ENCODE peak calls at places on chromosomes 5 and 9, in four cellular contexts. F is upper lobe of right lung, S is astrocyte of the spinal cord, Y is psoas muscle. G is an unnamed sample.

GRCh38 chr5:121681200-121681855 is 170.4 kb upstream of the FTMT start:
- DNase-seq in F (no peak), S (no peak), Y (no peak), G (no peak)

GRCh38 chr5:150508021-150508640 is at the start of gene NDST1:
- DNase-seq in F (peak; percentile 77), S (no peak), Y (no peak), G (no peak)

GRCh38 chr5:151123897-151124751 is 33.5 kb downstream of the ANXA6 start:
- DNase-seq in F (no peak), S (peak; percentile 32), Y (peak; percentile 72), G (peak; percentile 84)

GRCh38 chr5:137262818-137263217 is 236.3 kb downstream of the SPOCK1 start:
- DNase-seq in F (no peak), S (no peak), Y (no peak), G (no peak)

GRCh38 chr9:137953683-137954438 is 76.3 kb downstream of the CACNA1B start:
- DNase-seq in F (no peak), S (no peak), Y (no peak), G (peak; percentile 9)

GRCh38 chr5:160742446-160742845 is 109.6 kb downstream of the ATP10B start:
- DNase-seq in F (no peak), S (no peak), Y (no peak), G (no peak)

GRCh38 chr5:72007336-72008111 is 99.8 kb upstream of the MAP1B start:
- DNase-seq in F (no peak), S (no peak), Y (no peak), G (no peak)

GRCh38 chr5:52693279-52693678 is 94.4 kb upstream of the ITGA1 start:
- DNase-seq in F (no peak), S (peak; percentile 31), Y (peak; percentile 16), G (peak; percentile 11)

GRCh38 chr5:14293279-14293678 is 150.1 kb downstream of the TRIO start:
- DNase-seq in F (no peak), S (no peak), Y (no peak), G (no peak)

GRCh38 chr9:6842584-6842947 is 84.8 kb downstream of the KDM4C start:
- DNase-seq in F (no peak), S (peak; percentile 45), Y (no peak), G (no peak)

GRCh38 chr9:1009101-1009707 is 32.7 kb downstream of the DMRT3 start:
- DNase-seq in F (peak; percentile 90), S (peak; percentile 73), Y (peak; percentile 78), G (peak; percentile 70)

GRCh38 chr9:37538099-37538498 is 38.1 kb downstream of the FBXO10 start:
- DNase-seq in F (peak; percentile 10), S (no peak), Y (no peak), G (no peak)

GRCh38 chr9:134150557-134151214 is 13.7 kb downstream of the RNU6ATAC start:
- DNase-seq in F (no peak), S (peak; percentile 29), Y (no peak), G (no peak)

GRCh38 chr5:171120986-171121622 is 187.9 kb upstream of the TLX3 start:
- DNase-seq in F (no peak), S (no peak), Y (no peak), G (no peak)

GRCh38 chr5:54360925-54361662 is 50.7 kb upstream of the ARL15 start:
- DNase-seq in F (no peak), S (no peak), Y (no peak), G (no peak)

GRCh38 chr5:80655231-80655784 is 525 bp upstream of the DHFR start:
- DNase-seq in F (no peak), S (no peak), Y (no peak), G (no peak)

GRCh38 chr5:80656425-80656824 is 1.6 kb upstream of the DHFR start:
- DNase-seq in F (no peak), S (no peak), Y (no peak), G (no peak)

GRCh38 chr5:80653497-80653896 is 955 bp upstream of the MSH3 start:
- DNase-seq in F (no peak), S (no peak), Y (no peak), G (no peak)

GRCh38 chr5:80654054-80654390 is 430 bp upstream of the MSH3 start:
- DNase-seq in F (no peak), S (no peak), Y (no peak), G (peak; percentile 15)

DNA sequence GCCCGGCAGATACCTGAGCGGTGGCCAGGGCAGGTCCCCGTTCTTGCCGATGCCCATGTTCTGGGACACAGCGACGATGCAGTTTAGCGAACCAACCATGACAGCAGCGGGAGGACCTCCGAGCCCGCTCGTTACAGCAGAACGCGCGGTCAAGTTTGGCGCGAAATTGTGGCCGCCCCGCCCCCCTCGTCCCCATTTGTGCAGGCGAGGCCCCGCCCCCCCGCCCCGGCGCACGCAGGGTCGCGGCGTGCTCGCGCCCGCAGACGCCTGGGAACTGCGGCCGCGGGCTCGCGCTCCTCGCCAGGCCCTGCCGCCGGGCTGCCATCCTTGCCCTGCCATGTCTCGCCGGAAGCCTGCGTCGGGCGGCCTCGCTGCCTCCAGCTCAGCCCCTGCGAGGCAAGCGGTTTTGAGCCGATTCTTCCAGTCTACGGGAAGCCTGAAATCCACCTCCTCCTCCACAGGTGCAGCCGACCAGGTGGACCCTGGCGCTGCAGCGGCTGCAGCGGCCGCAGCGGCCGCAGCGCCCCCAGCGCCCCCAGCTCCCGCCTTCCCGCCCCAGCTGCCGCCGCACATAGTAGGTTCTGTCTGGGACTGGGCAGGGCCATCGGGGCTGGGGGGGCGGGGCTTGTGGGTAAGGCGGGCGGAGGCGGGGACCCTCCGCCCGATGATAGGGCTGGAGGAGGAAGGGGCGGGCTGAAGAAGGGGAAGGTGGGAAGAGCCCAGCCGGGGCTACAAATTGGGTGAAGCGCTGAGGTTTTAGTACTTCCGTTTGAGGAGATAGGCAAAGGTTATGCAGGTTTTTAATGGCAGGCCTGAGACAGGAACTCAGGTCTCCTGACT is at the start of the genes DHFR and MSH3:
- DNase-seq in F (peak; percentile 93), S (peak; percentile 90), Y (peak; percentile 88), G (peak; percentile 95)
- TF ChIP-seq CTCF in F (no peak), S (no peak), Y (no peak), G (no peak)

DNA sequence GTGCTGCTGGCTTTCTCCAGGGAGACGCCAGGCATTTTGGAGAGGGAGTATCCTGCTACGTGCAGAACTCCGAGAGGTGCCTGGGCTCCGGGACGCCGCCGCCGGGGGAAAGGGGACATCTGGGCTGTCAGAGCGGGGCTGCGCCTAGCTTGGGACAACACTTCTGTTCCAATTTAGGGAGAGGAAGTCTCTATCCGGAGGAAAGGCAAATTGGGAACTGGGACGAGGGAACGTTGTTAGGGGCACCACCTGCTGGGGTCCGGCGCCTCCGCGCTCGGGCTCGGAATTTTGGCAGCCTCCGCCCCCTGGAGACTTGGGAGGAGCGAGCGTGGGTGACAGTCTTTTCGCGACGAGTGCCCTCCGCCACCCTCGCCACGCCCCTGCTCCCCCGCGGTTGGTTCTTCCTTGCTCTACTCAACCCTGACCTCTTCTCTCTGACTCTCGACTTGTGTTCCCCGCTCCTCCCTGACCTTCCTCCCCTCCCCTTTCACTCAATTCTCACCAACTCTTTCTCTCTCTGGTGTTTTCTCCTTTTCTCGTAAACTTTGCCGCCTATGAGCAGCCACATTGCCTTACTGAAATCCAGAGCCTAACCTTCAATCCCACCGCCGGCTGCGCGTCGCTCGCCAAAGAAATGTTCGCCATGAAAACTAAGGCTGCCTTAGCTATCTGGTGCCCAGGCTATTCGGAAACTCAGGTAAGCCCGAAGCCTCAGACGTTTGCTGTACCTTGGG is 1.6 kb downstream of the TSLP start:
- DNase-seq in F (peak; percentile 85), S (no peak), Y (peak; percentile 68), G (no peak)
- TF ChIP-seq CTCF in F (no peak), S (no peak), Y (no peak), G (no peak)

GRCh38 chr9:104494808-104495207 is 9.3 kb upstream of the OR13F1 start:
- DNase-seq in F (no peak), S (no peak), Y (no peak), G (no peak)
- TF ChIP-seq CTCF in F (no peak), S (no peak), Y (no peak), G (no peak)

GRCh38 chr9:85425153-85425611 is 316.6 kb downstream of the AGTPBP1 start:
- DNase-seq in F (peak; percentile 73), S (peak; percentile 71), Y (peak; percentile 37), G (peak; percentile 69)
- TF ChIP-seq CTCF in F (peak; percentile 56), S (peak; percentile 70), Y (peak; percentile 24), G (peak; percentile 77)

GRCh38 chr5:172446336-172447051 is 7.8 kb downstream of the SH3PXD2B start:
- DNase-seq in F (no peak), S (peak; percentile 46), Y (peak; percentile 33), G (no peak)

GRCh38 chr5:172450453-172450852 is 3.9 kb downstream of the SH3PXD2B start:
- DNase-seq in F (no peak), S (no peak), Y (no peak), G (no peak)

GRCh38 chr5:172445866-172446265 is 8.5 kb downstream of the SH3PXD2B start:
- DNase-seq in F (no peak), S (no peak), Y (no peak), G (no peak)

GRCh38 chr5:172448999-172449398 is 5.3 kb downstream of the SH3PXD2B start:
- DNase-seq in F (no peak), S (no peak), Y (no peak), G (no peak)

DNA sequence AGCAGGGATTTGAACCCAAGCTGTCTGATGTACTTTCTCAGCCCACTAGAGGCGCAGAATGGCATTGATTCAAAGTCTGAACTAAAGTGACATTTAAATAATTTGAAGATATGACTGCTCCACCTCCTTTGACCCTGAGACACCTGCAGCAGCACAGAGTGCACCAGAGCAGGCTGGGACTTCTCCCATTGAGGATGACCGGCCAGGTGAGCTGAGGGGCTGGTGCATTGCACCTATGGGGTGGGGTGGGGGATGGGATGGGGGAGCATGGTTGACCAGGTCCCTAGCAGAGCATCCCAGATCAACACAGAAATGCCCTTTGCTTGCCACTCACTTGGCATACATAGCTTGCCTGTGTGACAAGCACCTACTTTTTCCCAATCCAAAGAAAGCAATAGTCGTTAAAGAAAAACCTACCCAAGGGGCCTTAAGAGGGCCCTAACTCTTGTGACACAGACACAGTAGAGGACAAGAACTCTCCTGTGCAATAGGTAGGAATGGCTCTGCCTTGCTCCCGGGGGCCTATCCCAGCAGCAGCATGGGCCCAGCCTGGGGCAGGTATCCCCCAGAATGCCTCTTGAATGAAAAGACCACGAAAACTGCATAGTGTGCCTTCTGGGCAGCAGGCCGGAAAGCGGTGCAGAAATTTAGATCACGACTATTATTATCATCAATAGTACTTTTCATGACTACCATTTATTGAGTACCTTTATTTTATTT is 6.5 kb downstream of the SH3PXD2B start:
- DNase-seq in F (no peak), S (no peak), Y (no peak), G (no peak)
- TF ChIP-seq CTCF in F (no peak), S (no peak), Y (no peak), G (no peak)

DNA sequence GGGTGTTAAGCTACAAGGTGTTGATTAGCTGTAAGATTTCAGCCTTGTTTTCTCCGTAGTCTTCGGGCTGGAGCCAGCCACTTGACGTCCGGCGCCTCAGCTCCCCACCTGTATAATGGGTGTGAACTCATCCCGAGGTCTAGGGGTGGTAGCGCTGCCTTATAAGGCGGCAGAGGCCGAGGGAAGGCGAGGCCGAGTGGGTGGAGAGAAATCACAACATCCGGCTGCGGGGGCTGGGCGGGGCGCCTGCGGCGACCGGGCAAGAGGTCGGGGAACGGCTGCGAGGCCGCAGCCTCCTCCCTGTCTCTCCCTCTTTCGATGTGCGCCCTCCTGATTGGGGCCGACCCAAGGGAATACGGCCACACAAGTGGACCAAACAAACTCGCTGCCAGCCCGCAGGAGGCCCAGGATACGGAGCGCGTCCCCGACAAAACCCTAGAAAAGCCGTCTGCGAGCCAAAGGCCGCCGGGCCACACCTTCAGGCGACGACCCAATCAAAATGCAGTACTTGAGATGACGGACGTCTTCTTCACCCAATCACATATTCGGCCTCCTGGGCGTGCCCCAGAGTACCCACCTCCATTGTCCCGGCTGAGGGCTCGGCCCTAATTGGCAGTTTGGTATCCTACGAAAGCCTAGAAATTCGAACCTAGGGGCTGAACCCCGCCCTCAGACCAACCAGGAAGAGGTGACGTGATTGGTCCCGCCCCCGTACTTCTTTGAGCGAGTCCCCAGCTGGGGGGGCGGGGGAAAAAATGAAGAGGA is 493 bp upstream of the GRK6 start:
- DNase-seq in F (peak; percentile 99), S (peak; percentile 100), Y (peak; percentile 100), G (peak; percentile 98)
- TF ChIP-seq CTCF in F (no peak), S (no peak), Y (no peak), G (no peak)

GRCh38 chr5:73312146-73312871 is 136.3 kb downstream of the FOXD1 start:
- DNase-seq in F (no peak), S (peak; percentile 97), Y (no peak), G (no peak)
- TF ChIP-seq CTCF in F (no peak), S (peak; percentile 73), Y (no peak), G (peak; percentile 3)

G was measured in GM13977.